ENCODE peak calls at places on chromosome X, in nine cellular contexts. One of them, this sample, is unnamed.

GRCh38 chrX:119622356-119623232 is 16.4 kb upstream of the NKRF start:
- DNase-seq in activated CD4-positive, alpha-beta memory T cell treated with anti-CD3 and anti-CD28 coated beads, Interleukin-2, amount 10 ng/mL, durations not matched to agents 7 days and 5 days: no peak
- DNase-seq in colonic mucosa: peak
- DNase-seq in SIG-M5: no peak
- DNase-seq in naive B cell: no peak
- DNase-seq in NB4: no peak
- DNase-seq in epithelial cell of esophagus: no peak
- DNase-seq in amniotic epithelial cell: no peak
- DNase-seq in pancreas: no peak
- DNase-seq in this sample: peak

GRCh38 chrX:40748977-40749376 is 13.6 kb upstream of the MED14 start:
- DNase-seq in pancreas: no peak
- DNase-seq in activated CD4-positive, alpha-beta memory T cell treated with anti-CD3 and anti-CD28 coated beads, Interleukin-2, amount 10 ng/mL, durations not matched to agents 7 days and 5 days: no peak
- DNase-seq in SIG-M5: no peak
- DNase-seq in colonic mucosa: no peak
- DNase-seq in amniotic epithelial cell: no peak
- DNase-seq in epithelial cell of esophagus: no peak
- DNase-seq in NB4: no peak
- DNase-seq in naive B cell: no peak
- DNase-seq in this sample: no peak

GRCh38 chrX:75154871-75155270 is 1.2 kb downstream of the ABCB7 start:
- DNase-seq in SIG-M5: no peak
- DNase-seq in colonic mucosa: no peak
- DNase-seq in pancreas: no peak
- DNase-seq in epithelial cell of esophagus: no peak
- DNase-seq in NB4: no peak
- DNase-seq in amniotic epithelial cell: no peak
- DNase-seq in activated CD4-positive, alpha-beta memory T cell treated with anti-CD3 and anti-CD28 coated beads, Interleukin-2, amount 10 ng/mL, durations not matched to agents 7 days and 5 days: no peak
- DNase-seq in naive B cell: no peak
- DNase-seq in this sample: no peak

GRCh38 chrX:154436597-154437397 is at the start of gene GDI1:
- DNase-seq in SIG-M5: no peak
- DNase-seq in activated CD4-positive, alpha-beta memory T cell treated with anti-CD3 and anti-CD28 coated beads, Interleukin-2, amount 10 ng/mL, durations not matched to agents 7 days and 5 days: peak
- DNase-seq in colonic mucosa: no peak
- DNase-seq in NB4: peak
- DNase-seq in amniotic epithelial cell: no peak
- DNase-seq in pancreas: no peak
- DNase-seq in epithelial cell of esophagus: peak
- DNase-seq in naive B cell: peak
- DNase-seq in this sample: no peak

GRCh38 chrX:27236681-27237080 is 226.5 kb downstream of the PPP4R3C start:
- DNase-seq in SIG-M5: no peak
- DNase-seq in epithelial cell of esophagus: no peak
- DNase-seq in NB4: no peak
- DNase-seq in colonic mucosa: no peak
- DNase-seq in pancreas: no peak
- DNase-seq in amniotic epithelial cell: no peak
- DNase-seq in activated CD4-positive, alpha-beta memory T cell treated with anti-CD3 and anti-CD28 coated beads, Interleukin-2, amount 10 ng/mL, durations not matched to agents 7 days and 5 days: no peak
- DNase-seq in naive B cell: no peak
- DNase-seq in this sample: no peak

GRCh38 chrX:129875669-129876068 is 30.3 kb upstream of the UTP14A start:
- DNase-seq in amniotic epithelial cell: peak
- DNase-seq in SIG-M5: no peak
- DNase-seq in pancreas: no peak
- DNase-seq in activated CD4-positive, alpha-beta memory T cell treated with anti-CD3 and anti-CD28 coated beads, Interleukin-2, amount 10 ng/mL, durations not matched to agents 7 days and 5 days: no peak
- DNase-seq in epithelial cell of esophagus: peak
- DNase-seq in naive B cell: no peak
- DNase-seq in colonic mucosa: no peak
- DNase-seq in NB4: peak
- DNase-seq in this sample: peak

GRCh38 chrX:33415454-33415853 is 204.1 kb upstream of the DMD start:
- DNase-seq in naive B cell: no peak
- DNase-seq in activated CD4-positive, alpha-beta memory T cell treated with anti-CD3 and anti-CD28 coated beads, Interleukin-2, amount 10 ng/mL, durations not matched to agents 7 days and 5 days: no peak
- DNase-seq in NB4: no peak
- DNase-seq in amniotic epithelial cell: no peak
- DNase-seq in pancreas: no peak
- DNase-seq in SIG-M5: no peak
- DNase-seq in epithelial cell of esophagus: no peak
- DNase-seq in colonic mucosa: no peak
- DNase-seq in this sample: no peak

GRCh38 chrX:134251241-134251640 is 14.3 kb downstream of the CCDC160 start:
- DNase-seq in pancreas: no peak
- DNase-seq in SIG-M5: no peak
- DNase-seq in amniotic epithelial cell: no peak
- DNase-seq in colonic mucosa: no peak
- DNase-seq in NB4: no peak
- DNase-seq in naive B cell: no peak
- DNase-seq in epithelial cell of esophagus: no peak
- DNase-seq in activated CD4-positive, alpha-beta memory T cell treated with anti-CD3 and anti-CD28 coated beads, Interleukin-2, amount 10 ng/mL, durations not matched to agents 7 days and 5 days: no peak
- DNase-seq in this sample: no peak

GRCh38 chrX:110851780-110852179 is 56.2 kb upstream of the CHRDL1 start:
- DNase-seq in pancreas: peak
- DNase-seq in colonic mucosa: no peak
- DNase-seq in NB4: no peak
- DNase-seq in SIG-M5: no peak
- DNase-seq in epithelial cell of esophagus: peak
- DNase-seq in activated CD4-positive, alpha-beta memory T cell treated with anti-CD3 and anti-CD28 coated beads, Interleukin-2, amount 10 ng/mL, durations not matched to agents 7 days and 5 days: no peak
- DNase-seq in naive B cell: no peak
- DNase-seq in amniotic epithelial cell: peak
- DNase-seq in this sample: peak

GRCh38 chrX:18290200-18290599 is 64.3 kb downstream of the SCML2 start:
- DNase-seq in NB4: no peak
- DNase-seq in naive B cell: no peak
- DNase-seq in activated CD4-positive, alpha-beta memory T cell treated with anti-CD3 and anti-CD28 coated beads, Interleukin-2, amount 10 ng/mL, durations not matched to agents 7 days and 5 days: no peak
- DNase-seq in amniotic epithelial cell: no peak
- DNase-seq in colonic mucosa: no peak
- DNase-seq in pancreas: no peak
- DNase-seq in SIG-M5: no peak
- DNase-seq in epithelial cell of esophagus: no peak
- DNase-seq in this sample: no peak

GRCh38 chrX:72128881-72129280 is 2.8 kb downstream of the RTL5 start:
- DNase-seq in NB4: peak
- DNase-seq in epithelial cell of esophagus: no peak
- DNase-seq in pancreas: peak
- DNase-seq in colonic mucosa: no peak
- DNase-seq in naive B cell: peak
- DNase-seq in amniotic epithelial cell: no peak
- DNase-seq in activated CD4-positive, alpha-beta memory T cell treated with anti-CD3 and anti-CD28 coated beads, Interleukin-2, amount 10 ng/mL, durations not matched to agents 7 days and 5 days: no peak
- DNase-seq in SIG-M5: no peak
- DNase-seq in this sample: peak

GRCh38 chrX:12115377-12115776 is 22.9 kb upstream of the FRMPD4 start:
- DNase-seq in pancreas: no peak
- DNase-seq in NB4: peak
- DNase-seq in SIG-M5: no peak
- DNase-seq in epithelial cell of esophagus: no peak
- DNase-seq in colonic mucosa: no peak
- DNase-seq in activated CD4-positive, alpha-beta memory T cell treated with anti-CD3 and anti-CD28 coated beads, Interleukin-2, amount 10 ng/mL, durations not matched to agents 7 days and 5 days: no peak
- DNase-seq in naive B cell: no peak
- DNase-seq in amniotic epithelial cell: no peak
- DNase-seq in this sample: no peak

GRCh38 chrX:120839506-120839905 is 36.2 kb downstream of the CT47B1 start:
- DNase-seq in amniotic epithelial cell: peak
- DNase-seq in NB4: no peak
- DNase-seq in pancreas: no peak
- DNase-seq in activated CD4-positive, alpha-beta memory T cell treated with anti-CD3 and anti-CD28 coated beads, Interleukin-2, amount 10 ng/mL, durations not matched to agents 7 days and 5 days: no peak
- DNase-seq in colonic mucosa: no peak
- DNase-seq in SIG-M5: no peak
- DNase-seq in epithelial cell of esophagus: peak
- DNase-seq in naive B cell: no peak
- DNase-seq in this sample: peak